ENCODE peak calls at places on chromosome 18, in seven cellular contexts. Z, Q, Y, N, O, I and T are unnamed samples.

GRCh38 chr18:76981388-76981968 is 151.1 kb downstream of the MBP start:
- DNase-seq in Z (no peak), Q (no peak), Y (no peak), N (no peak), O (no peak), I (no peak), T (no peak)

GRCh38 chr18:25111382-25112070 is 240.4 kb downstream of the ZNF521 start:
- DNase-seq in Z (no peak), Q (no peak), Y (no peak), N (no peak), O (peak), I (no peak), T (no peak)

GRCh38 chr18:63236990-63237389 is 82.6 kb downstream of the BCL2 start:
- DNase-seq in Z (no peak), Q (no peak), Y (no peak), N (no peak), O (no peak), I (no peak), T (no peak)

GRCh38 chr18:33706391-33706790 is 128.4 kb downstream of the ASXL3 start:
- DNase-seq in Z (no peak), Q (no peak), Y (no peak), N (no peak), O (no peak), I (no peak), T (no peak)

GRCh38 chr18:36352384-36352783 is 54.9 kb downstream of the FHOD3 start:
- DNase-seq in Z (peak), Q (no peak), Y (no peak), N (no peak), O (no peak), I (peak), T (no peak)

GRCh38 chr18:62437520-62438329 is 85.1 kb upstream of the ZCCHC2 start:
- DNase-seq in Z (no peak), Q (no peak), Y (no peak), N (no peak), O (peak), I (no peak), T (no peak)

GRCh38 chr18:9827856-9828793 is 57.6 kb upstream of the TXNDC2 start:
- DNase-seq in Z (peak), Q (no peak), Y (no peak), N (no peak), O (no peak), I (peak), T (no peak)

GRCh38 chr18:76416935-76417334 is 78.1 kb downstream of the ZNF516 start:
- DNase-seq in Z (peak), Q (no peak), Y (no peak), N (no peak), O (no peak), I (no peak), T (no peak)

GRCh38 chr18:37438417-37439180 is 127.0 kb downstream of the CELF4 start:
- DNase-seq in Z (no peak), Q (no peak), Y (no peak), N (no peak), O (no peak), I (no peak), T (no peak)

GRCh38 chr18:5391427-5391826 is 95.9 kb upstream of the ZBTB14 start:
- DNase-seq in Z (no peak), Q (no peak), Y (no peak), N (no peak), O (peak), I (no peak), T (no peak)

GRCh38 chr18:49364821-49365220 is 95.6 kb downstream of the DYM start:
- DNase-seq in Z (no peak), Q (no peak), Y (no peak), N (no peak), O (no peak), I (no peak), T (no peak)

GRCh38 chr18:48990497-48991298 is 39.9 kb upstream of the SMAD7 start:
- DNase-seq in Z (peak), Q (no peak), Y (no peak), N (no peak), O (no peak), I (peak), T (no peak)

GRCh38 chr18:21602302-21602592 is 1.7 kb upstream of the ESCO1 start:
- DNase-seq in Z (no peak), Q (no peak), Y (no peak), N (no peak), O (no peak), I (no peak), T (no peak)

GRCh38 chr18:40485318-40485717 is 1469.7 kb upstream of the PIK3C3 start:
- DNase-seq in Z (no peak), Q (no peak), Y (no peak), N (no peak), O (no peak), I (no peak), T (no peak)

GRCh38 chr18:2338601-2339000 is 232.7 kb downstream of the METTL4 start:
- DNase-seq in Z (no peak), Q (no peak), Y (no peak), N (no peak), O (no peak), I (no peak), T (no peak)

GRCh38 chr18:6056171-6056932 is 161.0 kb upstream of the TMEM200C start:
- DNase-seq in Z (peak), Q (no peak), Y (no peak), N (no peak), O (peak), I (no peak), T (no peak)

GRCh38 chr18:28175930-28176673 is 828 bp downstream of the CDH2 start:
- DNase-seq in Z (peak), Q (no peak), Y (no peak), N (no peak), O (peak), I (peak), T (no peak)

GRCh38 chr18:69250305-69251151 is 150.2 kb upstream of the DOK6 start:
- DNase-seq in Z (no peak), Q (no peak), Y (no peak), N (no peak), O (no peak), I (no peak), T (no peak)

GRCh38 chr18:63511285-63511684 is 30.9 kb upstream of the SERPINB12 start:
- DNase-seq in Z (peak), Q (no peak), Y (no peak), N (no peak), O (peak), I (peak), T (no peak)

GRCh38 chr18:35345460-35345921 is 1.3 kb upstream of the ZNF24 start:
- DNase-seq in Z (no peak), Q (no peak), Y (no peak), N (no peak), O (peak), I (no peak), T (no peak)

GRCh38 chr18:48826271-48826670 is 124.5 kb downstream of the SMAD7 start:
- DNase-seq in Z (no peak), Q (no peak), Y (peak), N (no peak), O (no peak), I (no peak), T (no peak)

GRCh38 chr18:28087173-28087563 is 89.8 kb downstream of the CDH2 start:
- DNase-seq in Z (no peak), Q (no peak), Y (no peak), N (no peak), O (no peak), I (no peak), T (no peak)

GRCh38 chr18:38940863-38941531 is 1375.4 kb upstream of the CELF4 start:
- DNase-seq in Z (no peak), Q (no peak), Y (no peak), N (peak), O (peak), I (peak), T (peak)

GRCh38 chr18:38545071-38545470 is 979.5 kb upstream of the CELF4 start:
- DNase-seq in Z (no peak), Q (no peak), Y (no peak), N (no peak), O (no peak), I (peak), T (no peak)

GRCh38 chr18:22164337-22165048 is 4.9 kb upstream of the GATA6 start:
- DNase-seq in Z (no peak), Q (no peak), Y (no peak), N (no peak), O (no peak), I (no peak), T (no peak)

GRCh38 chr18:24128700-24129099 is 10.2 kb upstream of the CABYR start:
- DNase-seq in Z (no peak), Q (no peak), Y (no peak), N (no peak), O (no peak), I (no peak), T (no peak)

GRCh38 chr18:59420244-59420643 is 61.2 kb upstream of the LMAN1 start:
- DNase-seq in Z (no peak), Q (no peak), Y (no peak), N (no peak), O (no peak), I (no peak), T (no peak)

GRCh38 chr18:9700261-9700796 is 7.8 kb upstream of the RAB31 start:
- DNase-seq in Z (no peak), Q (no peak), Y (no peak), N (no peak), O (no peak), I (no peak), T (no peak)

GRCh38 chr18:21672868-21673267 is 31.7 kb downstream of the ABHD3 start:
- DNase-seq in Z (peak), Q (no peak), Y (no peak), N (no peak), O (peak), I (peak), T (no peak)

GRCh38 chr18:41504316-41504715 is 450.7 kb upstream of the PIK3C3 start:
- DNase-seq in Z (no peak), Q (no peak), Y (no peak), N (no peak), O (no peak), I (no peak), T (no peak)

GRCh38 chr18:73646772-73647171 is 500.9 kb downstream of the FBXO15 start:
- DNase-seq in Z (no peak), Q (no peak), Y (no peak), N (no peak), O (no peak), I (no peak), T (no peak)

GRCh38 chr18:62717059-62717849 is 1.9 kb downstream of the PHLPP1 start:
- DNase-seq in Z (peak), Q (no peak), Y (no peak), N (peak), O (peak), I (peak), T (peak)

GRCh38 chr18:63106727-63107126 is 212.8 kb downstream of the BCL2 start:
- DNase-seq in Z (no peak), Q (no peak), Y (no peak), N (no peak), O (no peak), I (no peak), T (no peak)

GRCh38 chr18:58721586-58722160 is 50.4 kb downstream of the MALT1 start:
- DNase-seq in Z (peak), Q (peak), Y (no peak), N (no peak), O (no peak), I (no peak), T (no peak)

GRCh38 chr18:75247601-75248421 is 37.2 kb downstream of the TSHZ1 start:
- DNase-seq in Z (peak), Q (no peak), Y (no peak), N (no peak), O (no peak), I (peak), T (no peak)